ENCODE peak calls at places on chromosomes 13 and 19, in seven cellular contexts. T is tibial nerve, H is thoracic aorta, W is ascending aorta, P is A549, N is tibial artery, B is cardiac muscle cell. K is an unnamed sample.

GRCh38 chr13:81406639-81407292 is 1065.8 kb upstream of the SPRY2 start:
- DNase-seq in T (no peak), H (no peak), B (no peak), P (no peak), W (no peak), N (no peak), K (no peak)

GRCh38 chr19:48397636-48398328 is 4.3 kb downstream of the GRIN2D start:
- DNase-seq in B (no peak), N (no peak), T (no peak), P (no peak), H (no peak), W (no peak), K (no peak)

GRCh38 chr19:45729774-45730388 is 815 bp downstream of the FBXO46 start:
- DNase-seq in W (no peak), H (no peak), P (no peak), B (no peak), N (no peak), T (no peak), K (no peak)

GRCh38 chr19:2097330-2098327 is 914 bp downstream of the IZUMO4 start:
- DNase-seq in H (no peak), N (no peak), P (no peak), B (no peak), W (no peak), T (no peak), K (peak; percentile 86)

GRCh38 chr13:97238432-97238831 is 16.3 kb downstream of the MBNL2 start:
- DNase-seq in T (no peak), B (no peak), W (no peak), P (no peak), H (no peak), N (no peak), K (peak; percentile 53)

GRCh38 chr19:12364391-12365093 is 941 bp downstream of the ZNF442 start:
- DNase-seq in W (no peak), N (peak; percentile 66), P (no peak), T (no peak), H (no peak), B (peak; percentile 27), K (peak; percentile 2)

GRCh38 chr13:73449258-73449657 is 390.5 kb downstream of the KLF5 start:
- DNase-seq in T (no peak), H (no peak), P (no peak), B (no peak), N (no peak), W (no peak), K (no peak)

GRCh38 chr19:45215391-45216191 is 29.6 kb downstream of the EXOC3L2 start:
- DNase-seq in W (no peak), H (no peak), P (no peak), N (no peak), B (peak; percentile 14), T (no peak), K (no peak)

GRCh38 chr19:53927745-53928144 is 18.7 kb downstream of the CACNG7 start:
- DNase-seq in T (no peak), N (no peak), W (no peak), H (no peak), P (no peak), B (peak; percentile 91), K (peak; percentile 26)

GRCh38 chr13:44899967-44900366 is 89.3 kb downstream of the NUFIP1 start:
- DNase-seq in N (no peak), H (no peak), T (no peak), W (no peak), B (no peak), P (no peak), K (no peak)

GRCh38 chr13:110380359-110381028 is 73.4 kb downstream of the COL4A2 start:
- DNase-seq in N (no peak), H (no peak), P (no peak), T (no peak), W (no peak), B (no peak), K (no peak)

DNA sequence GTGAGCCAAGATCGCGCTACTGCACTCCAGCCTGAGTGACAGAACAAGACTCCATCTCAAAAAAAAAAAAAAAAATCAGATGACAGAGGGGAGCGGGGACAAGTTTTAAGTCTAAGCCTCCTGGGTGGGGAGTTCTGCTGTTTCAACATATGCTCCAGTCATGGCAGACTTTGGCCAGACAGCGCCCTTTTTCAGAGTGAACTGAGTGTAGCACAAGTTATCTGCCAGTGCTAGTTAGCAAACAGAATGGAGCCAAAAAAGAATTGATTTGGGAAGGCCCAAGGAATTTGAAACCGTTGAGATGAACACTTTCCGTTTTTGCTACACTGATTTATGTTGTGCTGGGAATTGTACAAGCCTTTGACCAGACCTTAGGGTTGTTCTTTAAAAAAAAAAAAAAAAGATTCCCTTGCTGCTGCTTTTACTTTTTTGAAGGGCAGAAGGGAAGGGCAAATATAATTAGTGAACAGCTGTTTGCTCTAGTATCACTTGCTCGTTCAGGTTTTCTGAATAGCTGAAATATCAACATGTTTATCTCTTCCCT is 5.7 kb downstream of the ACTN4 start:
- DNase-seq in T (no peak), H (no peak), P (no peak), W (no peak), B (no peak), N (peak; percentile 84), K (no peak)
- H3K4me1 ChIP-seq in T (peaks cover 80% of the 10 kb centered on the region), H (peaks cover 84% of the 10 kb centered on the region), P (peaks cover 78% of the 10 kb centered on the region), W (peaks cover 70% of the 10 kb centered on the region), B (peaks cover 59% of the 10 kb centered on the region), N (peaks cover 83% of the 10 kb centered on the region), K (peaks cover 95% of the 10 kb centered on the region)

DNA sequence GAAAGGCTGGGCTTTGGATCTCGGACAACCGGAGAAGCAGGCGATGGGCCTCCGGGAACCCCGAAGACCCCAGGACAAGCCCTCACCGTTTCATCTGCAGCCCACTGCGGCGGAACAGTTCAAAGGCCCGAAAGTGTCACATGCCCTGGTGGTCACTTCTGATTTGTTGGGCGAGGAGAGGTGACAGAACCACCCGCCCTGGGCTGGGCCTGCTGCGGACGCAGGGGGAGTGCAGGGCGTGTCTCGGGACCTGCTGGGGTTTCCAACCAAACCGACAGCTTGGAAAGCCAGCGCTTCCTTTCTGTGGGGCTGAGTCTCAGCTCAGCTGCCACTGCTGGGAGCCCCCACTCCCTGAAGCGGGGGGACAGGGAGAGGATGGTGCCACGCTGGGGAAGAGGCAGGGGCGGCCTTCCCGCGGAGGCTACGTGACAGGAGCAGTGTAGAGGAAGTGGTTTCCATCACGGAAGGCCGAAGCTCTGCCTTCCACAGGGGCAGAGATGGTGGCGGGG is 22.8 kb upstream of the ZBTB7A start:
- DNase-seq in H (no peak), N (no peak), W (no peak), T (no peak), P (no peak), B (no peak), K (peak; percentile 71)
- H3K27ac ChIP-seq in H (no peak overlapping the region), N (no peak overlapping the region), W (no peak overlapping the region), T (peak overlapping the region; percentile 30), P (no peak overlapping the region), B (no peak overlapping the region), K (peak overlapping the region; percentile 46)

GRCh38 chr13:79560954-79561353 is 80.0 kb downstream of the NDFIP2 start:
- DNase-seq in H (no peak), B (no peak), P (no peak), T (no peak), W (no peak), N (no peak), K (no peak)
- H3K9me3 ChIP-seq in H (peaks cover 7% of the 10 kb centered on the region), B (no peaks in the 10 kb centered on the region), P (peaks cover 26% of the 10 kb centered on the region), T (no peaks in the 10 kb centered on the region), W (no peaks in the 10 kb centered on the region), N (peaks cover 23% of the 10 kb centered on the region), K (no peaks in the 10 kb centered on the region)

DNA sequence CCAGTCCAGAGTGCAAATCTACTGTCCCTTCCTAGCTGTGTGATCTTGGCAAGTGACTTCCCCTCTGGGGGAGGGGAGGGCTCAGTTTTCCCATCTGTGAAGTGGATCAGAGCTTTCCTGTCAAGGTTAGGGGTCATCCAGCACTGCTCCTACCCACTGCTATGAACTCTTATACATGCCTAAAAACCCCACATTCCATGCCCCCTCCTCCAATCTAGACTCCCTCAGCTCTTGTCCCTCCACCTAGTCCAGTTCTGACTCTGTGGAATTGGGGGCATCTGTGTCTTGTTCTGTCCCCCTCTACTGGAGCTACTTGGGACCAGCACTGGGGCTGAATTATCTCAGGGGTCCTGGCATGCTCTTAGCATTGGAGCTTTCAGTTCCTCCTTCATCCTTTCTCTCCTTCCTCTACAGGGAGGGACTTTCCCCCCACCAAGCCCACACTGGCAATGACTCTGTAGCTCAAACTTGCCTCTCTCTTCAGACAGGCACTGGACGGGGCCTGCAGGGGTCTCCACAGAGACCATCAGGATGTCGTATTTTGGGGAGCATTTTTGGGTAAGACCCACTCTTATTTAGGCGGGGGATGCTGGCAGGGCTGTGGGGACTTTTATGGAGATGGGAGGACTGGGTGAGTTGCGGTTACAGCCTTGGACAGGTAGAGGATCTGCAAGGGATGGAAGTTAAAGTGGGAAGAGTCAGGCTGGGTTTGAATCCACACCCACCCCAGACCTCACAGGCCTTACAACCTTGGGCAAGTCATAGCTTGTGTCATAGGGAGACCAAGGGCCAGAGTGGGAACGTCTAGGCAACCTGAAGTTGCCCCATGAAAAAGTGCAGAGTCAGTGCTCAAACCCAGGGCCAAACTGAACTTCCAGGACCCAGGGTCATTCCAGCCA is 3.6 kb downstream of the FCHO1 start:
- DNase-seq in P (no peak), W (no peak), B (no peak), T (no peak), H (no peak), N (no peak), K (no peak)
- H3K4me1 ChIP-seq in P (peaks cover 34% of the 10 kb centered on the region), W (peaks cover 2% of the 10 kb centered on the region), B (no peaks in the 10 kb centered on the region), T (no peaks in the 10 kb centered on the region), H (peaks cover 8% of the 10 kb centered on the region), N (peaks cover 12% of the 10 kb centered on the region), K (peaks cover 55% of the 10 kb centered on the region)